ENCODE peak calls at places on chromosomes 5 and 9, in five cellular contexts. One of them, this sample, is unnamed.

GRCh38 chr5:172647341-172648007 is 6.4 kb downstream of the NEURL1B start:
- DNase-seq in BE2C: no peak
- DNase-seq in hepatocyte: no peak
- DNase-seq in ovary: no peak
- DNase-seq in Caco-2: no peak
- DNase-seq in this sample: no peak

GRCh38 chr5:43874772-43875171 is 271.8 kb downstream of the NNT start:
- DNase-seq in BE2C: no peak
- DNase-seq in ovary: no peak
- DNase-seq in Caco-2: no peak
- DNase-seq in hepatocyte: peak
- DNase-seq in this sample: peak

GRCh38 chr9:136178061-136178772 is 26.7 kb downstream of the LHX3 start:
- DNase-seq in BE2C: peak
- DNase-seq in hepatocyte: no peak
- DNase-seq in Caco-2: no peak
- DNase-seq in ovary: no peak
- DNase-seq in this sample: no peak

GRCh38 chr9:38251461-38251860 is 141.0 kb upstream of the ALDH1B1 start:
- DNase-seq in hepatocyte: no peak
- DNase-seq in BE2C: no peak
- DNase-seq in ovary: no peak
- DNase-seq in Caco-2: no peak
- DNase-seq in this sample: no peak

GRCh38 chr5:120096413-120096812 is 367.7 kb upstream of the PRR16 start:
- DNase-seq in Caco-2: no peak
- DNase-seq in ovary: no peak
- DNase-seq in hepatocyte: no peak
- DNase-seq in BE2C: no peak
- DNase-seq in this sample: no peak

GRCh38 chr5:72598461-72599433 is 91.5 kb upstream of the ZNF366 start:
- DNase-seq in ovary: no peak
- DNase-seq in Caco-2: peak
- DNase-seq in hepatocyte: peak
- DNase-seq in BE2C: no peak
- DNase-seq in this sample: no peak

GRCh38 chr9:71767421-71768321 is 642 bp downstream of the CEMIP2 start:
- DNase-seq in BE2C: peak
- DNase-seq in hepatocyte: peak
- DNase-seq in ovary: peak
- DNase-seq in Caco-2: no peak
- DNase-seq in this sample: no peak

GRCh38 chr5:187617-188451 is 3.5 kb upstream of the LRRC14B start:
- DNase-seq in BE2C: peak
- DNase-seq in ovary: peak
- DNase-seq in Caco-2: no peak
- DNase-seq in hepatocyte: no peak
- DNase-seq in this sample: no peak

GRCh38 chr5:102924963-102925362 is 169.9 kb downstream of the PAM start:
- DNase-seq in BE2C: no peak
- DNase-seq in hepatocyte: no peak
- DNase-seq in Caco-2: no peak
- DNase-seq in ovary: no peak
- DNase-seq in this sample: no peak

GRCh38 chr9:94921656-94922055 is 195.2 kb downstream of the AOPEP start:
- DNase-seq in ovary: no peak
- DNase-seq in BE2C: no peak
- DNase-seq in hepatocyte: no peak
- DNase-seq in Caco-2: no peak
- DNase-seq in this sample: no peak

GRCh38 chr9:94603259-94603776 is 9.7 kb upstream of the FBP2 start:
- DNase-seq in Caco-2: peak
- DNase-seq in hepatocyte: peak
- DNase-seq in BE2C: peak
- DNase-seq in ovary: peak
- DNase-seq in this sample: peak

GRCh38 chr5:150144876-150145275 is 10.8 kb downstream of the PDGFRB start:
- DNase-seq in ovary: no peak
- DNase-seq in Caco-2: no peak
- DNase-seq in BE2C: no peak
- DNase-seq in hepatocyte: no peak
- DNase-seq in this sample: no peak

GRCh38 chr5:91070761-91071429 is 312.2 kb downstream of the ARRDC3 start:
- DNase-seq in Caco-2: no peak
- DNase-seq in hepatocyte: no peak
- DNase-seq in ovary: no peak
- DNase-seq in BE2C: no peak
- DNase-seq in this sample: no peak

GRCh38 chr5:131064669-131065371 is 100.2 kb downstream of the HINT1 start:
- DNase-seq in ovary: no peak
- DNase-seq in Caco-2: no peak
- DNase-seq in hepatocyte: no peak
- DNase-seq in BE2C: no peak
- DNase-seq in this sample: no peak

GRCh38 chr5:167726641-167727040 is 564.8 kb upstream of the WWC1 start:
- DNase-seq in ovary: no peak
- DNase-seq in BE2C: no peak
- DNase-seq in Caco-2: no peak
- DNase-seq in hepatocyte: no peak
- DNase-seq in this sample: no peak

GRCh38 chr9:123488683-123489321 is 132.8 kb downstream of the CRB2 start:
- DNase-seq in hepatocyte: no peak
- DNase-seq in Caco-2: no peak
- DNase-seq in ovary: no peak
- DNase-seq in BE2C: no peak
- DNase-seq in this sample: no peak

GRCh38 chr5:137735531-137736284 is at the start of gene KLHL3:
- DNase-seq in hepatocyte: peak
- DNase-seq in BE2C: peak
- DNase-seq in Caco-2: peak
- DNase-seq in ovary: peak
- DNase-seq in this sample: no peak

GRCh38 chr5:109247943-109248342 is 161.8 kb downstream of the PJA2 start:
- DNase-seq in BE2C: no peak
- DNase-seq in ovary: no peak
- DNase-seq in hepatocyte: no peak
- DNase-seq in Caco-2: no peak
- DNase-seq in this sample: no peak

GRCh38 chr5:81819556-81820314 is 68.8 kb upstream of the SSBP2 start:
- DNase-seq in hepatocyte: no peak
- DNase-seq in BE2C: no peak
- DNase-seq in ovary: no peak
- DNase-seq in Caco-2: no peak
- DNase-seq in this sample: no peak

GRCh38 chr5:40649493-40650030 is 30.2 kb upstream of the PTGER4 start:
- DNase-seq in Caco-2: no peak
- DNase-seq in BE2C: no peak
- DNase-seq in hepatocyte: no peak
- DNase-seq in ovary: no peak
- DNase-seq in this sample: no peak

GRCh38 chr5:67908145-67908765 is 307.3 kb upstream of the PIK3R1 start:
- DNase-seq in BE2C: peak
- DNase-seq in hepatocyte: no peak
- DNase-seq in ovary: no peak
- DNase-seq in Caco-2: no peak
- DNase-seq in this sample: no peak

GRCh38 chr5:160271396-160271795 is 41.0 kb downstream of the CCNJL start:
- DNase-seq in Caco-2: no peak
- DNase-seq in hepatocyte: peak
- DNase-seq in ovary: no peak
- DNase-seq in BE2C: peak
- DNase-seq in this sample: no peak

GRCh38 chr5:174096619-174097018 is 51.1 kb downstream of the NSG2 start:
- DNase-seq in ovary: no peak
- DNase-seq in hepatocyte: no peak
- DNase-seq in Caco-2: no peak
- DNase-seq in BE2C: no peak
- DNase-seq in this sample: no peak

GRCh38 chr5:42005561-42006153 is 80.6 kb downstream of the FBXO4 start:
- DNase-seq in Caco-2: no peak
- DNase-seq in hepatocyte: peak
- DNase-seq in BE2C: no peak
- DNase-seq in ovary: no peak
- DNase-seq in this sample: no peak

GRCh38 chr5:139272471-139273321 is 20.8 kb upstream of the MATR3 start:
- DNase-seq in Caco-2: no peak
- DNase-seq in hepatocyte: peak
- DNase-seq in BE2C: no peak
- DNase-seq in ovary: no peak
- DNase-seq in this sample: no peak

DNA sequence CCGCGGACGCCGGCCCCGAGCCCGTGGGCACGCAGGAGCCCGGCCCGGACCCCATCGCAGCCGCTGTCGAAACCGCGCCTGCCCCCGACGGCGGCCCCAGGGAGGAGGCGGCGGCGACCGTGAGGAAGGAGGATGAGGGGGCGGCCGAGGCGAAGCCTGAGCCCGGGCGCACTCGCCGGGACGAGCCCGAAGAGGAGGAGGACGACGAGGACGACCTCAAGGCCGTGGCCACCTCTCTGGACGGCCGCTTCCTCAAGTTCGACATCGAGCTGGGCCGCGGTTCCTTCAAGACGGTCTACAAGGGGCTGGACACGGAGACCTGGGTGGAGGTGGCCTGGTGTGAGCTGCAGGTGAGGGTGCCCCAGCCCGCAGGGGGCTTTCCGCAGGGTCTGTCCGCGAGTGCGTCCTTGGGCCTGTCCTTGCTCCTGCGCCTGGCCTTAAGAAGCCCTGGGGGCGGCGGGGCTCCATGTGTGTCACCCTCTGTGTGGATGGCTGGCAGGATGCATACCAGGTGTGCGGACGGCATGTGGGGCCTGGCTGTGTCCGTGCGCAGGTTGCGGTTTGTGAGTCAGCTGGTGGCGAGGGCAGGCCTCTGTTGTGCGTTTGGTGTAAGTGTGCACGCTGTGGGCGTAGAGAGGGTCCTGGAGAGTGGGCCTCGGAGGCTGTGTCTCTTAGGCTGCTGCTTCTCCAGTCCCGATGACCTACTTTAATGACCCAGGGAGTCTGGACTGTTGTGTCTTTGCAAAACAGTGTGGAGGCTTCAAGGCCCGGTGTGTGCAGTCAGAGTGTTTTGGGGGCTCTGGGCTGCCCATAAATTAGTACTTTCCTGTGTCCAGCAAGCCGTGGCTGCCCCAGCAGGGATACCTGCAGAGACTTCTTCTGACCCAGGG is 1.6 kb downstream of the WNK2 start:
- DNase-seq in ovary: no peak
- DNase-seq in Caco-2: no peak
- DNase-seq in hepatocyte: no peak
- DNase-seq in BE2C: no peak
- DNase-seq in this sample: no peak
- H3K4me3 ChIP-seq in ovary: peak
- H3K4me3 ChIP-seq in Caco-2: no peak
- H3K4me3 ChIP-seq in hepatocyte: no peak
- H3K4me3 ChIP-seq in BE2C: no peak
- H3K4me3 ChIP-seq in this sample: no peak

GRCh38 chr5:64301566-64301965 is 135.9 kb downstream of the RNF180 start:
- DNase-seq in ovary: no peak
- DNase-seq in hepatocyte: no peak
- DNase-seq in Caco-2: no peak
- DNase-seq in BE2C: no peak
- DNase-seq in this sample: no peak

GRCh38 chr5:64298586-64298985 is 132.9 kb downstream of the RNF180 start:
- DNase-seq in Caco-2: no peak
- DNase-seq in BE2C: no peak
- DNase-seq in hepatocyte: no peak
- DNase-seq in ovary: no peak
- DNase-seq in this sample: no peak

GRCh38 chr5:64295100-64295499 is 129.5 kb downstream of the RNF180 start:
- DNase-seq in hepatocyte: no peak
- DNase-seq in BE2C: no peak
- DNase-seq in Caco-2: no peak
- DNase-seq in ovary: no peak
- DNase-seq in this sample: no peak

GRCh38 chr5:64299805-64300204 is 134.2 kb downstream of the RNF180 start:
- DNase-seq in ovary: no peak
- DNase-seq in Caco-2: no peak
- DNase-seq in hepatocyte: no peak
- DNase-seq in BE2C: no peak
- DNase-seq in this sample: no peak
- TF ChIP-seq CTCF in ovary: no peak
- TF ChIP-seq CTCF in Caco-2: no peak
- TF ChIP-seq CTCF in hepatocyte: no peak
- TF ChIP-seq CTCF in BE2C: no peak
- TF ChIP-seq CTCF in this sample: no peak

GRCh38 chr5:1780621-1780945 is 19.1 kb downstream of the MRPL36 start:
- DNase-seq in hepatocyte: no peak
- DNase-seq in Caco-2: no peak
- DNase-seq in BE2C: no peak
- DNase-seq in ovary: no peak
- DNase-seq in this sample: no peak

GRCh38 chr5:1781107-1781506 is 18.5 kb downstream of the MRPL36 start:
- DNase-seq in ovary: peak
- DNase-seq in BE2C: no peak
- DNase-seq in hepatocyte: no peak
- DNase-seq in Caco-2: no peak
- DNase-seq in this sample: no peak

GRCh38 chr5:1783214-1783551 is 16.5 kb downstream of the MRPL36 start:
- DNase-seq in ovary: no peak
- DNase-seq in BE2C: no peak
- DNase-seq in Caco-2: no peak
- DNase-seq in hepatocyte: no peak
- DNase-seq in this sample: no peak

GRCh38 chr5:1782385-1783213 is 17.0 kb downstream of the MRPL36 start:
- DNase-seq in ovary: no peak
- DNase-seq in BE2C: no peak
- DNase-seq in hepatocyte: no peak
- DNase-seq in Caco-2: no peak
- DNase-seq in this sample: no peak

DNA sequence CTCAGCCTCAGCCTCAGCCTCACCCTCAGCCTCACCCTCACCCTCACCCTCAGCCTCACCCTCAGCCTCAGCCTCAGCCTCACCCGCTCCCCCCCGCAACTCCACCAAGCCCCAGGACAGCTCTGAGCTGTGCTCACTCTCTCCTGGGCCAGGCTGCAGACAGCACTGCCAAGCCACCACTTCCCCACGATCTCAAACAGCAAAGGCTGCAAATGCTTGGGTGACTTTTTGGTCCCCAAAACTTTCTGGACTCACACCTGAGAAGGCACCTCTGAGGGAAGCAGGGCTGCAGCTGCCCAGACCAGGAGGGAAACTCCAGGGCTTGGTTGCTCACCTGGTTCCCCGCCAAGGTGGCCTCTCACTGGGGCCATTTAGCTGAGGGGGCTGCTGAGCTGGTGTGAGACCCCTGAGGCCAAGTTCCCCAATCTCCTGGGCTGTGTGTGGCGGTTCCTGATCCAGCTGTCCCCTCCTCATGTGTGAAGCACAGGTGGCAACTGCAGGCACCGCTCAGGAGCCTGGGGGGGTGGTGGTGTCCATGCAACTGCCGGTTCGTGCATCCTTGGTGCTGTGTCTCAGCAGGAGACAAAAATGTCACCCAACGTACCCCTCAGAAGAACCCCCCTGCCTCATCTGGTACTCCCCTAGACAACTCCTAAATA is 17.8 kb downstream of the MRPL36 start:
- DNase-seq in BE2C: no peak
- DNase-seq in Caco-2: no peak
- DNase-seq in ovary: no peak
- DNase-seq in hepatocyte: no peak
- DNase-seq in this sample: no peak
- H3K4me3 ChIP-seq in BE2C: no peak
- H3K4me3 ChIP-seq in Caco-2: no peak
- H3K4me3 ChIP-seq in ovary: no peak
- H3K4me3 ChIP-seq in hepatocyte: no peak
- H3K4me3 ChIP-seq in this sample: no peak

GRCh38 chr5:128966375-128966774 is 1.1 kb downstream of the SLC27A6 start:
- DNase-seq in Caco-2: no peak
- DNase-seq in BE2C: no peak
- DNase-seq in hepatocyte: no peak
- DNase-seq in ovary: no peak
- DNase-seq in this sample: no peak
- TF ChIP-seq CTCF in Caco-2: no peak
- TF ChIP-seq CTCF in BE2C: peak
- TF ChIP-seq CTCF in hepatocyte: no peak
- TF ChIP-seq CTCF in ovary: no peak
- TF ChIP-seq CTCF in this sample: no peak

This sample was measured in HFF-Myc.